ENCODE peak calls at places on chromosomes 2 and 18, in five cellular contexts. One of them, this sample, is unnamed.

GRCh38 chr2:176063958-176064357 is 19.8 kb downstream of the EVX2 start:
- DNase-seq in hepatocyte: no peak
- DNase-seq in tibial artery: no peak
- DNase-seq in left ventricle myocardium inferior: no peak
- DNase-seq in fibroblast of villous mesenchyme: no peak
- DNase-seq in this sample: no peak

GRCh38 chr2:46134531-46135229 is 162.5 kb upstream of the EPAS1 start:
- DNase-seq in left ventricle myocardium inferior: peak; percentile 62
- DNase-seq in hepatocyte: no peak
- DNase-seq in fibroblast of villous mesenchyme: peak; percentile 81
- DNase-seq in tibial artery: peak; percentile 54
- DNase-seq in this sample: peak; percentile 74

GRCh38 chr2:145123606-145124005 is 603.7 kb upstream of the ZEB2 start:
- DNase-seq in tibial artery: no peak
- DNase-seq in hepatocyte: peak; percentile 8
- DNase-seq in left ventricle myocardium inferior: peak; percentile 68
- DNase-seq in fibroblast of villous mesenchyme: peak; percentile 85
- DNase-seq in this sample: peak; percentile 13

GRCh38 chr2:27271631-27272340 is 3.4 kb upstream of the DNAJC5G start:
- DNase-seq in left ventricle myocardium inferior: no peak
- DNase-seq in hepatocyte: no peak
- DNase-seq in fibroblast of villous mesenchyme: no peak
- DNase-seq in tibial artery: no peak
- DNase-seq in this sample: no peak

GRCh38 chr2:203758841-203759691 is 52.6 kb downstream of the CD28 start:
- DNase-seq in tibial artery: no peak
- DNase-seq in hepatocyte: no peak
- DNase-seq in fibroblast of villous mesenchyme: peak; percentile 47
- DNase-seq in left ventricle myocardium inferior: no peak
- DNase-seq in this sample: peak; percentile 78

GRCh38 chr18:63022429-63023022 is 297.0 kb downstream of the BCL2 start:
- DNase-seq in hepatocyte: no peak
- DNase-seq in fibroblast of villous mesenchyme: no peak
- DNase-seq in left ventricle myocardium inferior: no peak
- DNase-seq in tibial artery: no peak
- DNase-seq in this sample: no peak

GRCh38 chr2:193810533-193810932 is 1615.8 kb upstream of the TMEFF2 start:
- DNase-seq in left ventricle myocardium inferior: no peak
- DNase-seq in hepatocyte: no peak
- DNase-seq in fibroblast of villous mesenchyme: peak; percentile 2
- DNase-seq in tibial artery: no peak
- DNase-seq in this sample: no peak

GRCh38 chr2:108988796-108989713 is at the start of gene EDAR:
- DNase-seq in fibroblast of villous mesenchyme: peak; percentile 13
- DNase-seq in hepatocyte: peak; percentile 77
- DNase-seq in left ventricle myocardium inferior: peak; percentile 23
- DNase-seq in tibial artery: no peak
- DNase-seq in this sample: no peak

GRCh38 chr18:4453712-4454547 is 1.2 kb downstream of the DLGAP1 start:
- DNase-seq in tibial artery: no peak
- DNase-seq in left ventricle myocardium inferior: no peak
- DNase-seq in fibroblast of villous mesenchyme: no peak
- DNase-seq in hepatocyte: peak; percentile 13
- DNase-seq in this sample: no peak

GRCh38 chr2:46720592-46721185 is 194.9 kb downstream of the MCFD2 start:
- DNase-seq in hepatocyte: no peak
- DNase-seq in tibial artery: no peak
- DNase-seq in left ventricle myocardium inferior: no peak
- DNase-seq in fibroblast of villous mesenchyme: no peak
- DNase-seq in this sample: no peak

GRCh38 chr2:105748564-105748963 is 3.9 kb downstream of the NCK2 start:
- DNase-seq in fibroblast of villous mesenchyme: no peak
- DNase-seq in left ventricle myocardium inferior: no peak
- DNase-seq in tibial artery: no peak
- DNase-seq in hepatocyte: no peak
- DNase-seq in this sample: no peak

GRCh38 chr2:11488809-11489208 is 22.8 kb upstream of the E2F6 start:
- DNase-seq in fibroblast of villous mesenchyme: no peak
- DNase-seq in left ventricle myocardium inferior: no peak
- DNase-seq in hepatocyte: no peak
- DNase-seq in tibial artery: no peak
- DNase-seq in this sample: no peak

GRCh38 chr2:115560671-115561070 is 1118.2 kb downstream of the DPP10 start:
- DNase-seq in hepatocyte: no peak
- DNase-seq in tibial artery: no peak
- DNase-seq in left ventricle myocardium inferior: no peak
- DNase-seq in fibroblast of villous mesenchyme: no peak
- DNase-seq in this sample: no peak

GRCh38 chr2:122028371-122029102 is 273.1 kb downstream of the TSN start:
- DNase-seq in tibial artery: no peak
- DNase-seq in fibroblast of villous mesenchyme: peak; percentile 33
- DNase-seq in hepatocyte: no peak
- DNase-seq in left ventricle myocardium inferior: no peak
- DNase-seq in this sample: peak; percentile 88

GRCh38 chr2:36456227-36456788 is 100.7 kb downstream of the CRIM1 start:
- DNase-seq in hepatocyte: peak; percentile 23
- DNase-seq in tibial artery: peak; percentile 78
- DNase-seq in left ventricle myocardium inferior: peak; percentile 84
- DNase-seq in fibroblast of villous mesenchyme: peak; percentile 74
- DNase-seq in this sample: peak; percentile 73

GRCh38 chr2:230956827-230957755 is 32.0 kb upstream of the GPR55 start:
- DNase-seq in fibroblast of villous mesenchyme: peak; percentile 45
- DNase-seq in hepatocyte: peak; percentile 73
- DNase-seq in tibial artery: peak; percentile 39
- DNase-seq in left ventricle myocardium inferior: peak; percentile 55
- DNase-seq in this sample: peak; percentile 34

GRCh38 chr2:27174638-27175037 is 25.8 kb downstream of the TCF23 start:
- DNase-seq in fibroblast of villous mesenchyme: no peak
- DNase-seq in left ventricle myocardium inferior: no peak
- DNase-seq in tibial artery: no peak
- DNase-seq in hepatocyte: no peak
- DNase-seq in this sample: no peak

GRCh38 chr2:84223191-84223590 is 235.9 kb downstream of the SUCLG1 start:
- DNase-seq in left ventricle myocardium inferior: no peak
- DNase-seq in hepatocyte: no peak
- DNase-seq in tibial artery: no peak
- DNase-seq in fibroblast of villous mesenchyme: no peak
- DNase-seq in this sample: peak; percentile 5

GRCh38 chr18:34624551-34624950 is 85.5 kb upstream of the DTNA start:
- DNase-seq in fibroblast of villous mesenchyme: peak; percentile 48
- DNase-seq in hepatocyte: no peak
- DNase-seq in left ventricle myocardium inferior: no peak
- DNase-seq in tibial artery: no peak
- DNase-seq in this sample: no peak

GRCh38 chr2:37833420-37833819 is 91.7 kb upstream of the RMDN2 start:
- DNase-seq in left ventricle myocardium inferior: no peak
- DNase-seq in hepatocyte: no peak
- DNase-seq in fibroblast of villous mesenchyme: no peak
- DNase-seq in tibial artery: no peak
- DNase-seq in this sample: no peak

GRCh38 chr2:169361706-169362345 is 508 bp downstream of the LRP2 start:
- DNase-seq in tibial artery: no peak
- DNase-seq in hepatocyte: peak; percentile 71
- DNase-seq in left ventricle myocardium inferior: no peak
- DNase-seq in fibroblast of villous mesenchyme: no peak
- DNase-seq in this sample: no peak
- TF ChIP-seq CTCF in tibial artery: no peak
- TF ChIP-seq CTCF in hepatocyte: no peak
- TF ChIP-seq CTCF in left ventricle myocardium inferior: no peak
- TF ChIP-seq CTCF in fibroblast of villous mesenchyme: no peak
- TF ChIP-seq CTCF in this sample: no peak

DNA sequence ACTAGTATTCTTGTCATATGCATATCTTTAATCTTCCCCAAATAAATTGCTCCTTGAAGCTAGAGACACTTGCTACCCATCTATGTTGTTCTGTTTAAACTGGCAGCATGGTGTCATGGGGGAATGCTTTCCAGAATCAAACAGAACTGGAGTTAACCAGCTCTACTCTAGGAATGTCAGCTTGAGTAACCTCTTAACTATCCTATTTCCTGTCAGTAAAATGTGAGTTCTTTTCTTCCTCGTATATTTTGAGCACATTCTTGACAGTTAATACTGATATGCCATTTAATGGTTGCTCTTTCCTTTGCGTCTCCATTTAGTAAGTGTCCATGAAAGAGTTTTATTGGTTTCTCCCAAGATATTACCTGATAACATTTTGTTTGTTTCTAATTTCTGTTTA is 23.0 kb downstream of the CNTNAP5 start:
- DNase-seq in left ventricle myocardium inferior: no peak
- DNase-seq in tibial artery: no peak
- DNase-seq in hepatocyte: no peak
- DNase-seq in fibroblast of villous mesenchyme: no peak
- DNase-seq in this sample: no peak
- H3K4me3 ChIP-seq in left ventricle myocardium inferior: no peak overlapping the region
- H3K4me3 ChIP-seq in tibial artery: no peak overlapping the region
- H3K4me3 ChIP-seq in hepatocyte: no peak overlapping the region
- H3K4me3 ChIP-seq in fibroblast of villous mesenchyme: no peak overlapping the region
- H3K4me3 ChIP-seq in this sample: no peak overlapping the region

GRCh38 chr2:153818242-153818641 is 53.5 kb upstream of the GALNT13 start:
- DNase-seq in hepatocyte: no peak
- DNase-seq in left ventricle myocardium inferior: no peak
- DNase-seq in fibroblast of villous mesenchyme: no peak
- DNase-seq in tibial artery: no peak
- DNase-seq in this sample: no peak

GRCh38 chr2:153823880-153824279 is 47.8 kb upstream of the GALNT13 start:
- DNase-seq in hepatocyte: no peak
- DNase-seq in left ventricle myocardium inferior: no peak
- DNase-seq in tibial artery: no peak
- DNase-seq in fibroblast of villous mesenchyme: peak; percentile 6
- DNase-seq in this sample: no peak

GRCh38 chr2:153819056-153819455 is 52.7 kb upstream of the GALNT13 start:
- DNase-seq in fibroblast of villous mesenchyme: no peak
- DNase-seq in hepatocyte: no peak
- DNase-seq in left ventricle myocardium inferior: no peak
- DNase-seq in tibial artery: no peak
- DNase-seq in this sample: no peak

DNA sequence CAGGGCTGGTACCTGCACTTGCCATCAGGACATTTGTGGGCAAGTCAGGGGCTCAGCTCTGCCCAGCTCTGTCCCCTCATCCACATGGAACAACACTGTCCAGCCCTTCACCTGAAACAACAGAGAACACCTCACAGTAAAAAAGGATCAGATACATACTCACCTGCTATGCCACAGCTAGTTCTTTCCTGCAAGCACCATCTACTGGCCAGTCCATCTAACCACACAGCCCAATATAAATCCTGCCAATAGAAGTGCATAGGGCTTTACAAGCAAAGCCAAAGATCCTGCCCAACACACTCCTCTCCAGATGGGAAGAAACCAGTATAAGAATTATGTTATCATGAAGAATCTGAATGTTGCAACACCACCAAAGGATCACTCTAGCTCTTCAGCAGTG is 52.2 kb upstream of the GALNT13 start:
- DNase-seq in tibial artery: no peak
- DNase-seq in hepatocyte: peak; percentile 7
- DNase-seq in left ventricle myocardium inferior: no peak
- DNase-seq in fibroblast of villous mesenchyme: no peak
- DNase-seq in this sample: no peak
- TF ChIP-seq CTCF in tibial artery: no peak
- TF ChIP-seq CTCF in hepatocyte: peak; percentile 25
- TF ChIP-seq CTCF in left ventricle myocardium inferior: no peak
- TF ChIP-seq CTCF in fibroblast of villous mesenchyme: no peak
- TF ChIP-seq CTCF in this sample: no peak

DNA sequence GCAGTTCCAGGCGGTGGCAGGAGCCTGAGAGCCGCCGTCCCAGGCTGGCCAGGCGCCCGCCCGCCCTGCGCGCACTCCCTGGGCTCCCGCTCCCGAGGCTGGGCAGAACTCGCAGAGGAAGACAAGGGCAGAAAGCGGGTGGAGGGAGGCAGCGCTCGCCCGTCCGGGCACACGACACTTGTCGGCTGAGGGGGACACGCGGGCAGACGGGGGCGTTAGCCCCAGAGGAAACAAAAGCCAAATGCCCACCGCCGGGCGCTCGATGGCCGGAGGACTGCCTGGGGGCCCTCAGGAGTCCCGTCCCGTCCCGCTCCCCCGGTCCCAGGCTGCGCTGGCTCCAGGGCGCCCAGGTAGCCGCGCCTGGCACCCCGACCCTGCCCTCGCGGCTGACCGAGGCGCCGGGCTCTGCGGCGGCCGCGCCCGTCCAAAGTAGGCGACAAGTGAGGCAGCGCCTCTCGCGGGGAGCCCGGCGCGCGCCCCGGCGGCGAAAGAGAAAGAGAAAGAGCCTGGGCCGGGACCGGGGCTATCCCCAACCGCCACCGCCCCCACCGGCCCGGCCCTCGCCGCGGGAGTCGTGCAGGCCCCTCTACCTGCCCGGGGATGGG is 491 bp downstream of the L3MBTL4 start:
- DNase-seq in hepatocyte: peak; percentile 80
- DNase-seq in tibial artery: peak; percentile 62
- DNase-seq in left ventricle myocardium inferior: peak; percentile 51
- DNase-seq in fibroblast of villous mesenchyme: peak; percentile 6
- DNase-seq in this sample: no peak
- H3K4me3 ChIP-seq in hepatocyte: peak overlapping the region; percentile 98
- H3K4me3 ChIP-seq in tibial artery: peak overlapping the region; percentile 59
- H3K4me3 ChIP-seq in left ventricle myocardium inferior: peak overlapping the region; percentile 79
- H3K4me3 ChIP-seq in fibroblast of villous mesenchyme: peak overlapping the region; percentile 43
- H3K4me3 ChIP-seq in this sample: peak overlapping the region; percentile 41

DNA sequence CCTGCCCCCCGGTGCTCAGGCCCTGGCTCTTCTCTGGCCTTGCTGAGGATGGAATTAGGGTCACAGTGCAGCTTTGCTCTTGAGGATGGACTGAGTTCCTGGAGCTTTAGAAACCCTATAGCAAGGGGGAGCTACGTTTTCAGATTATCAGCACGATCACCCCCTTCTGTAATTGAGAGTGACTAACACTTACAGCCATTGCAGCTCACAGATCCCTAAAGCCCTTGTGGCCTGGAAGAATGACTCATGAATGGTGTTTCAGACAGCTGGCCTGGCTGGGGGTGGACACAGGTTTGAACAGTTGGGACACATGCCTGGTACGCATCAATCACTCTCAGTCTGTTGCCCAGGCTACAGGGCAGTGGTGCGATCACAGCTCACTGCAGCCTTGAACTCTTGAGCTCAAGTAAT is 79.7 kb upstream of the IGFBP5 start:
- DNase-seq in fibroblast of villous mesenchyme: peak; percentile 86
- DNase-seq in hepatocyte: peak; percentile 77
- DNase-seq in left ventricle myocardium inferior: peak; percentile 28
- DNase-seq in tibial artery: peak; percentile 66
- DNase-seq in this sample: peak; percentile 97
- TF ChIP-seq CTCF in fibroblast of villous mesenchyme: no peak
- TF ChIP-seq CTCF in hepatocyte: no peak
- TF ChIP-seq CTCF in left ventricle myocardium inferior: no peak
- TF ChIP-seq CTCF in tibial artery: no peak
- TF ChIP-seq CTCF in this sample: peak; percentile 37

This sample was measured in AG10803.